ENCODE peak calls at places on chromosomes 7 and 10, in six cellular contexts. B, A, R, F, H and L are unnamed samples.

GRCh38 chr10:26480909-26481703 is 43.0 kb downstream of the APBB1IP start:
- DNase-seq in B (no peak), F (no peak), A (no peak), R (no peak), H (no peak), L (no peak)

GRCh38 chr7:81626008-81626407 is 143.8 kb downstream of the HGF start:
- DNase-seq in R (no peak), B (no peak), H (no peak), A (no peak), F (no peak), L (no peak)

GRCh38 chr7:132742152-132742551 is 165.9 kb upstream of the PLXNA4 start:
- DNase-seq in B (no peak), F (no peak), H (no peak), A (no peak), R (no peak), L (peak)

GRCh38 chr10:90162464-90162863 is 461.1 kb downstream of the KIF20B start:
- DNase-seq in A (no peak), R (no peak), F (no peak), H (no peak), B (no peak), L (no peak)

GRCh38 chr7:28354601-28355062 is 57.7 kb upstream of the CREB5 start:
- DNase-seq in H (no peak), R (peak), A (no peak), B (no peak), F (no peak), L (peak)

GRCh38 chr7:107208046-107208458 is 39.2 kb downstream of the HBP1 start:
- DNase-seq in B (no peak), R (no peak), F (no peak), H (no peak), A (no peak), L (no peak)

GRCh38 chr7:142956951-142957623 is 5.1 kb downstream of the KEL start:
- DNase-seq in B (no peak), H (no peak), F (peak), A (no peak), R (no peak), L (no peak)

GRCh38 chr7:19290936-19291335 is 145.7 kb upstream of the FERD3L start:
- DNase-seq in F (no peak), R (no peak), A (no peak), B (no peak), H (no peak), L (no peak)

GRCh38 chr7:33874943-33875342 is 30.4 kb upstream of the BMPER start:
- DNase-seq in H (no peak), A (no peak), R (no peak), F (no peak), B (no peak), L (no peak)

GRCh38 chr10:53162856-53163255 is 390.3 kb upstream of the MBL2 start:
- DNase-seq in R (no peak), H (no peak), A (no peak), B (no peak), F (no peak), L (no peak)

GRCh38 chr10:22874189-22874854 is 53.5 kb upstream of the ARMC3 start:
- DNase-seq in B (no peak), A (no peak), F (no peak), R (peak), H (no peak), L (no peak)

GRCh38 chr7:3537210-3537875 is 236.3 kb downstream of the SDK1 start:
- DNase-seq in R (no peak), B (no peak), A (no peak), H (no peak), F (no peak), L (peak)

GRCh38 chr10:120474956-120475355 is 17.9 kb downstream of the PLPP4 start:
- DNase-seq in H (no peak), R (no peak), F (no peak), A (no peak), B (no peak), L (no peak)

GRCh38 chr7:127594490-127594889 is 954 bp downstream of the FSCN3 start:
- DNase-seq in H (no peak), B (no peak), F (no peak), A (no peak), R (no peak), L (no peak)

GRCh38 chr10:130961506-130962239 is 349.8 kb downstream of the TCERG1L start:
- DNase-seq in B (no peak), F (no peak), A (no peak), R (no peak), H (no peak), L (no peak)

GRCh38 chr7:1969459-1970284 is 263.1 kb downstream of the MAD1L1 start:
- DNase-seq in R (no peak), A (no peak), F (no peak), H (no peak), B (no peak), L (no peak)

GRCh38 chr10:5582736-5583135 is 58.0 kb downstream of the CALML3 start:
- DNase-seq in F (no peak), H (no peak), B (no peak), R (no peak), A (no peak), L (peak)

GRCh38 chr7:117808910-117809705 is 64.1 kb downstream of the CTTNBP2 start:
- DNase-seq in R (no peak), H (no peak), A (no peak), F (no peak), B (no peak), L (no peak)

GRCh38 chr7:36683695-36684357 is 40.5 kb downstream of the AOAH start:
- DNase-seq in F (no peak), A (no peak), B (no peak), H (no peak), R (no peak), L (no peak)

GRCh38 chr7:98210513-98211220 is 572 bp upstream of the BHLHA15 start:
- DNase-seq in B (no peak), F (peak), A (no peak), H (no peak), R (no peak), L (no peak)

GRCh38 chr7:24978837-24979469 is 1.0 kb downstream of the OSBPL3 start:
- DNase-seq in F (peak), R (peak), B (no peak), A (no peak), H (peak), L (no peak)

GRCh38 chr7:2606539-2606936 is 25.2 kb upstream of the TTYH3 start:
- DNase-seq in H (no peak), B (no peak), R (no peak), A (no peak), F (no peak), L (no peak)

GRCh38 chr10:114762811-114763210 is 58.8 kb upstream of the FHIP2A start:
- DNase-seq in H (no peak), F (no peak), A (no peak), B (no peak), R (no peak), L (no peak)

GRCh38 chr7:20458483-20458882 is 127.8 kb downstream of the ITGB8 start:
- DNase-seq in F (no peak), R (no peak), B (no peak), A (no peak), H (no peak), L (no peak)

GRCh38 chr7:636396-636795 is 90.1 kb upstream of the DNAAF5 start:
- DNase-seq in A (no peak), R (no peak), H (no peak), F (peak), B (peak), L (peak)

GRCh38 chr7:34026481-34027225 is 121.3 kb downstream of the BMPER start:
- DNase-seq in R (no peak), B (no peak), A (no peak), H (no peak), F (no peak), L (no peak)

GRCh38 chr7:6291531-6291930 is 19.1 kb upstream of the CYTH3 start:
- DNase-seq in A (no peak), B (no peak), F (no peak), R (no peak), H (no peak), L (no peak)

GRCh38 chr7:10767771-10768170 is 205.9 kb upstream of the PHF14 start:
- DNase-seq in H (no peak), F (no peak), B (no peak), A (no peak), R (no peak), L (peak)